ENCODE peak calls at places on chromosomes 2 and 18, in four cellular contexts. L, U, X and I are unnamed samples.

GRCh38 chr2:133044556-133044955 is 374.6 kb upstream of the LYPD1 start:
- DNase-seq in X (no peak), L (no peak), U (no peak), I (no peak)

GRCh38 chr2:176018708-176019107 is 16.6 kb upstream of the LNPK start:
- DNase-seq in L (no peak), U (no peak), X (peak; percentile 12), I (no peak)

GRCh38 chr2:212064318-212064717 is 474.3 kb downstream of the ERBB4 start:
- DNase-seq in X (no peak), L (no peak), U (no peak), I (no peak)

GRCh38 chr2:227378371-227378782 is 729 bp downstream of the TM4SF20 start:
- DNase-seq in X (peak; percentile 57), L (no peak), U (no peak), I (no peak)

GRCh38 chr2:239139101-239139500 is 261.7 kb downstream of the HDAC4 start:
- DNase-seq in U (no peak), L (no peak), X (no peak), I (no peak)

GRCh38 chr2:172196768-172197322 is 94.1 kb upstream of the DLX2 start:
- DNase-seq in X (peak; percentile 67), L (no peak), U (no peak), I (peak; percentile 79)

GRCh38 chr18:74541703-74542555 is 7.6 kb downstream of the CNDP1 start:
- DNase-seq in U (no peak), L (no peak), X (no peak), I (no peak)

GRCh38 chr2:177328056-177328455 is 63.5 kb upstream of the NFE2L2 start:
- DNase-seq in L (no peak), U (no peak), X (peak; percentile 27), I (no peak)

GRCh38 chr2:1472350-1472749 is 59.1 kb downstream of the TPO start:
- DNase-seq in L (no peak), X (no peak), U (no peak), I (no peak)

GRCh38 chr2:58137221-58137620 is 90.6 kb downstream of the VRK2 start:
- DNase-seq in U (no peak), X (peak; percentile 48), L (no peak), I (peak; percentile 74)

GRCh38 chr18:79832169-79832568 is 34.4 kb downstream of the KCNG2 start:
- DNase-seq in L (no peak), U (no peak), X (no peak), I (no peak)

GRCh38 chr18:42784612-42785011 is 330.9 kb downstream of the RIT2 start:
- DNase-seq in X (no peak), U (no peak), L (no peak), I (no peak)

GRCh38 chr2:106596844-106597243 is 109.7 kb downstream of the CD8B2 start:
- DNase-seq in L (no peak), X (no peak), U (no peak), I (no peak)

GRCh38 chr2:37586663-37587409 is 84.6 kb downstream of the CDC42EP3 start:
- DNase-seq in X (no peak), L (no peak), U (no peak), I (no peak)

GRCh38 chr18:33583901-33584300 is 5.9 kb downstream of the ASXL3 start:
- DNase-seq in X (no peak), U (no peak), L (no peak), I (no peak)

GRCh38 chr18:29145993-29146539 is 969.1 kb upstream of the CDH2 start:
- DNase-seq in L (no peak), X (no peak), U (no peak), I (no peak)

GRCh38 chr2:53104263-53104662 is 663.3 kb upstream of the CHAC2 start:
- DNase-seq in L (no peak), U (no peak), X (peak; percentile 6), I (peak; percentile 84)

GRCh38 chr2:229922449-229923386 is at the start of gene FBXO36:
- DNase-seq in U (peak; percentile 83), X (peak; percentile 60), L (no peak), I (no peak)

GRCh38 chr2:101984656-101985055 is 7.1 kb upstream of the IL1R2 start:
- DNase-seq in X (no peak), U (no peak), L (no peak), I (no peak)

GRCh38 chr2:341017-341542 is 53.2 kb upstream of the ALKAL2 start:
- DNase-seq in X (no peak), U (no peak), L (no peak), I (no peak)

GRCh38 chr18:51382081-51382480 is 184.6 kb upstream of the MEX3C start:
- DNase-seq in X (no peak), U (no peak), L (no peak), I (no peak)

GRCh38 chr2:85843543-85843942 is 45.2 kb downstream of the ST3GAL5 start:
- DNase-seq in U (no peak), L (no peak), X (no peak), I (no peak)

GRCh38 chr2:165582409-165582808 is 112.9 kb downstream of the CSRNP3 start:
- DNase-seq in U (no peak), X (no peak), L (no peak), I (peak; percentile 62)

GRCh38 chr2:100275200-100275589 is 47.1 kb downstream of the LONRF2 start:
- DNase-seq in X (no peak), U (no peak), L (no peak), I (no peak)

GRCh38 chr2:101521497-101521896 is 46.6 kb upstream of the RFX8 start:
- DNase-seq in X (no peak), L (no peak), U (no peak), I (no peak)

GRCh38 chr2:240472078-240472790 is 36.8 kb downstream of the GPC1 start:
- DNase-seq in X (peak; percentile 48), U (no peak), L (no peak), I (no peak)

GRCh38 chr18:8424917-8425725 is 184.1 kb upstream of the RAB12 start:
- DNase-seq in X (peak; percentile 97), L (no peak), U (no peak), I (peak; percentile 69)

GRCh38 chr2:48829036-48829435 is 73.5 kb upstream of the LHCGR start:
- DNase-seq in L (no peak), X (no peak), U (no peak), I (peak; percentile 27)

GRCh38 chr2:48829569-48829968 is 74.0 kb upstream of the LHCGR start:
- DNase-seq in U (no peak), X (no peak), L (no peak), I (no peak)

GRCh38 chr2:48824116-48824515 is 68.6 kb upstream of the LHCGR start:
- DNase-seq in U (no peak), L (no peak), X (no peak), I (no peak)

DNA sequence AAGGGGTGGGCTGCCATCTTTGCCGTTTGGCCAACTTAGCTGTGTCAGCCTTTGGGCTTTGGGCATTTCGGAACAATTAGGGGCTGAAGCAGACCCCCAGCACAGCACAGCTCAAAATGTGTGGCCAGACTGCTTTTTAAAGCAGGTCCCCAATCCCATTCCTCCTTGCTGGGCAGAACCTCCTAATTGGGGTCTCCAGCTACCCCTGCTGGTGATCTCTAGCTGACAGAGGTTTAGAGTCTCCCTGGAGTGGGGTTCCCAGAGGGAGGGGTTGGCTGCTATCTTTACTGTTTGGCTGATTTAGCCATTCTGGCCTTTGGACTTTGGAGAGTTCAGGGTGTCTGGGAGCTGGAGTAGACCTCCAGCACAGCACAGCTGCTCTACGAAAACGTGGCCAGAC is 71.5 kb upstream of the LHCGR start:
- DNase-seq in L (no peak), X (no peak), U (no peak), I (no peak)
- TF ChIP-seq CTCF in L (no peak), X (no peak), U (no peak), I (no peak)

GRCh38 chr18:657311-657997 is at the start of gene TYMS:
- DNase-seq in L (peak; percentile 26), U (no peak), X (peak; percentile 14), I (peak; percentile 48)
- TF ChIP-seq CTCF in L (peak; percentile 6), U (no peak), X (peak; percentile 36), I (peak; percentile 11)

DNA sequence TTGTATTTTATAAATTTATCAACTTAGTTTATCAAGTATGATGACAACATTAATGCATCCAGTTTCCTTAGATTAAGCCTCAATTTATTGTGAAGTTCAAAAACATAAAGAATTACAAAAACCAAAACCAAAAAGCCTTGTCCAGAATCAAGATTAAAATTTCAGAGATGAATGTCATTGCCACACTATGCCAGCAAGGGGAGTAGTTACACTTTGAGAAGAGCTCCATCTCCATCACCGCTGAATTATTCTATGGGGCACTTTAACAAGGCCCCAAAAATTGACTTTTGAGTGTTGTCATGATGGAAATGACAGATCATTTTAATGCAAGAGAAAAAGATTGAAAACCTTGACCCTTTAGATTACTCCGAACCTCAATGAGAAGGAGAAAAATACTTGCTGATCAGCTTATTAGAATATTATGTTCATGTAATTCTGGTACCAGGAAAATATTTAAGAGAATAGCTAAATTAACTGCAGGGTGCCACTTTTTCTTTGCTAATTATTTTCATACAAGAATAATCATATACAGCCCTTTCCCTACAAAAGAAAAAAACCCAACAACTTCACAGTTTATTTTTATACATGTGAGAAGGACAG is 152.5 kb upstream of the AQP4 start:
- DNase-seq in L (no peak), X (no peak), U (no peak), I (peak; percentile 6)
- TF ChIP-seq CTCF in L (no peak), X (peak; percentile 48), U (no peak), I (peak; percentile 55)

GRCh38 chr2:62410926-62411456 is 95.0 kb downstream of the TMEM17 start:
- DNase-seq in U (no peak), L (peak; percentile 20), X (no peak), I (peak; percentile 3)

GRCh38 chr2:62412347-62412742 is 93.7 kb downstream of the TMEM17 start:
- DNase-seq in X (no peak), L (no peak), U (no peak), I (peak; percentile 27)

GRCh38 chr2:62409442-62409841 is 96.6 kb downstream of the TMEM17 start:
- DNase-seq in X (peak; percentile 26), U (no peak), L (no peak), I (peak; percentile 7)

GRCh38 chr2:62407838-62408589 is 98.0 kb downstream of the TMEM17 start:
- DNase-seq in U (no peak), X (no peak), L (peak; percentile 67), I (no peak)

GRCh38 chr2:62410015-62410453 is 96.0 kb downstream of the TMEM17 start:
- DNase-seq in U (no peak), X (no peak), L (no peak), I (peak; percentile 8)
- TF ChIP-seq CTCF in U (no peak), X (no peak), L (no peak), I (peak; percentile 33)

GRCh38 chr18:40293311-40293710 is 1661.7 kb upstream of the PIK3C3 start:
- DNase-seq in U (no peak), X (no peak), L (no peak), I (no peak)
- TF ChIP-seq CTCF in U (no peak), X (no peak), L (no peak), I (peak; percentile 35)